ENCODE peak calls at places on chromosomes 1 and 21, in five cellular contexts. L is PC-3, O is A549, U is upper lobe of right lung, F is psoas muscle. V is an unnamed sample. For H3K4me1, the result is how much of the 10 kb centered on the place peaks cover.

GRCh38 chr1:167503626-167504458 is 14.5 kb downstream of the CD247 start:
- DNase-seq in L (no peak), O (no peak), U (no peak), F (no peak), V (no peak)

GRCh38 chr1:35269190-35269988 is 880 bp downstream of the ZMYM4 start:
- DNase-seq in L (peak), O (no peak), U (no peak), F (no peak), V (no peak)

GRCh38 chr1:162065016-162065415 is 4.5 kb upstream of the NOS1AP start:
- DNase-seq in L (no peak), O (no peak), U (no peak), F (no peak), V (no peak)

GRCh38 chr1:172602706-172603105 is 56.2 kb upstream of the FASLG start:
- DNase-seq in L (no peak), O (no peak), U (no peak), F (no peak), V (no peak)

GRCh38 chr1:24329797-24330543 is 10.8 kb downstream of the GRHL3 start:
- DNase-seq in L (no peak), O (no peak), U (no peak), F (no peak), V (no peak)

GRCh38 chr1:91730781-91731732 is 154.9 kb downstream of the TGFBR3 start:
- DNase-seq in L (peak), O (peak), U (peak), F (peak), V (peak)

GRCh38 chr1:209756608-209757445 is 974 bp downstream of the TRAF3IP3 start:
- DNase-seq in L (no peak), O (no peak), U (no peak), F (no peak), V (no peak)

GRCh38 chr1:71562298-71562697 is 481.5 kb upstream of the ZRANB2 start:
- DNase-seq in L (no peak), O (no peak), U (no peak), F (no peak), V (no peak)

GRCh38 chr1:156439036-156439435 is 61.5 kb downstream of the MEF2D start:
- DNase-seq in L (no peak), O (no peak), U (no peak), F (no peak), V (no peak)

GRCh38 chr21:45885597-45885929 is 96.0 kb upstream of the COL6A1 start:
- DNase-seq in L (no peak), O (no peak), U (no peak), F (no peak), V (no peak)
- H3K4me1 ChIP-seq in L (under half), O (under half), U (under half), F (under half), V (under half)

GRCh38 chr1:2295526-2295925 is 67.4 kb downstream of the SKI start:
- DNase-seq in L (no peak), O (no peak), U (no peak), F (no peak), V (no peak)

GRCh38 chr1:2300004-2300771 is 72.1 kb downstream of the SKI start:
- DNase-seq in L (no peak), O (no peak), U (no peak), F (no peak), V (no peak)

GRCh38 chr1:2294661-2295060 is 66.5 kb downstream of the SKI start:
- DNase-seq in L (no peak), O (no peak), U (no peak), F (no peak), V (no peak)

GRCh38 chr1:2298685-2299673 is 70.9 kb downstream of the SKI start:
- DNase-seq in L (no peak), O (no peak), U (peak), F (no peak), V (no peak)

DNA sequence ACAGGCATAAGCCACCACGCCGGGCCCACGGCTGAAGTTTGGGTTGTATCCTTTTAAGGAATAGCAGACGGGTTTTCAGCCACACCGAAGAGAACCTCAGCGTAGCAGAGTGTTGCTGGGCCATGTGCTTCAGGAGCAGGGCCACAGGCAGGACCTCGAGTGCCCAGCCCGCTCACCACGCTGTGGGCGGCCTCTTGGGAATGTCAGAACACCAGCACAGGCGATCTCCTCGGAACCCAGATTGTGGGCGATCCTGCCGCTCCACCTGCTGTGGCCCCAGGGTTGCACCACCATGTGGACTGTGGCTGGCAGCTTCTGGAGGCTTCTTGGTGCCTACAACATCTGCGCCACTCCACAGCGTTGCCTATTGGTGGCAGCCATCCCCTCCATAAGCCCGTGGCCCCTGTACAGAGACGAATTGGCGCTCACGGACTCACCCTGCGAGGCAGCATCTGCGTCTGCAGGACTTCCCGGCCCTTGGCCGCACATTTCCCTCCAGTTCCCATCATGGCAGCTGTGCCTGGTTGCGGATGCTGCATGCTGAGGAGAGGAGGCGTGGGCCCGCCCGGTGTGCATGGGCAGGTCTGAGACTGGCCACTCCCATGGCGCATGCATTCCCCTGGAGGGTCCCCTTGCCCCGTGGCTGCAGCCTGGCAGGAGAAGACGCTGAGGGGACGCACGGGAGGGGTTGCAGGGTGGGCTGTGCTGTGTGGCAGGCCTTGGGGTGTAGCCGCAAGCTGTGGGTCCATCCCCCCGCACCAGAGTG is 69.3 kb downstream of the SKI start:
- DNase-seq in L (no peak), O (no peak), U (no peak), F (no peak), V (no peak)
- H3K4me1 ChIP-seq in L (under half), O (under half), U (half or more), F (under half), V (half or more)

GRCh38 chr1:75035536-75035935 is 98.7 kb upstream of the LHX8 start:
- DNase-seq in L (peak), O (no peak), U (no peak), F (no peak), V (no peak)
- H3K4me1 ChIP-seq in L (under half), O (under half), U (under half), F (under half), V (under half)

DNA sequence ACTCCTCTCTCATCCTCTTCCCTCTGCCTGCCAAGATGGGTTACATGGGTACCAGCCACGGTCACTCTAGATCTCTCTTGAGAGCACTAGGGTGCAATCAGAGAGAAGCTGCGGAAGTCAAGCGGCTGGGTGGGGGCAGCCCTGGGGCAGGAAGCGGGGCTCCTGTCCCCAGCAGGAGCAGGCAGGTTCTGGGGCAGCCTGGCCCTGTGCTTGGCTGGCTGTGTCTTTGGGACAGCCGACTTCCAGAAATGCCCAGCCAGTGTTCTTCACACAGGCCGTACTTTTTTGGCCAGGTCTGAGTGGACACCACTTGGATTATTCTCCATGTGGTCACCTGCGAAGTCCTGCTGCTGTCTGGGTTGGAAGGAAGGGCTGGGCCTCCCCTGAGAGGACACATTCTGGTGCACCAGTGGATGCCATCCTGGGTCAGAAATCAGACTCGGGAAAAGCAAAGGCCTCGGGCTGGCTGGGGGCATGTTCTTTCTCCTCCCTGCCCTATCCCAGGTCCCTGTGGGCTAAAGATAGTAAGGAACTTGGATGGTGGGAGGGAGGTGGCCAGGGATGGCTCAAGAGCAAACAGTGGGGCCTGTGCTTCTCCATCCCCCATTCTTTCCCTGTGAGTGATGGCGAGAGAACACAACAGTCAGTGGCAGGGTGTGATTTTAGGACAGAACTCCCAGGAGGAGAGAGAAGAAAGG is 93.7 kb downstream of the ITPKB start:
- DNase-seq in L (no peak), O (no peak), U (no peak), F (peak), V (no peak)
- H3K4me1 ChIP-seq in L (under half), O (under half), U (under half), F (under half), V (under half)

GRCh38 chr1:160056648-160057169 is 13.3 kb downstream of the KCNJ10 start:
- DNase-seq in L (no peak), O (no peak), U (no peak), F (no peak), V (no peak)
- H3K4me1 ChIP-seq in L (under half), O (under half), U (under half), F (under half), V (under half)

DNA sequence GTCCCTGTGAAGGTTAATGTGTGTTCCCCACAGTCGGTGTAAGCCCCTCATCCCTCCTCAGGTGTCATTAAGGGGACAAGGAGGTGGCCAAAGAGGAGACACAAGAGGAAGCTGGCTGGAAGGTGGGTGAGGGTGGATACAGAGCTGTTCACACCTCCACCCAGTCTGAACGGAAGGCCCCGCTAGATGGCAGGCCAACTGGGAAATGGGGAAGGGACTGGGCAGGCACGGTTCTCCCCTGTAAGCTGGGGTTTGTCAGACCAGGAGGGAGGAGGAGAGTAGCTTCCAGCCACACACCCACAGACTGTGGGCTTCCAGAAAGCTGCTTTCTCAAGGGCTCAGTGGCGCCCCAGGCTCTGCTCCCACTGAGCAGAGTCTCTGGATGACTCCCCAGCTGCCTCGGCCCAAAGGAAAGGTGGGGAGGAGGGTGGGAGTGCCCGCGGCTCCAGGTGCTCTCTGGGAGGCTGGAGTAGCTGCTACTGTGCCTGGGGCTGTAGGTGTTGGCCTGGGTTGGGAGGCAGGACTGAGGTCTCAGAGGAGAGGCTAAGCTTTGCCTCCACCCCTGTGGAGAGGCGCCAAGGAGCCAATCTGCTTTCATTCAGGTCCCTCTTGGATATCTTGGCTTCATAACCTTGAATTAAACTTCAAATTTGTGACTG is 41.2 kb downstream of the PCP4 start:
- DNase-seq in L (no peak), O (no peak), U (no peak), F (no peak), V (no peak)
- H3K4me1 ChIP-seq in L (under half), O (under half), U (under half), F (under half), V (under half)